ENCODE peak calls at places on chromosomes 1 and 21, in eight cellular contexts. K, Z, V, O, N, R, W and I are unnamed samples.
A peak's percentile ranks its signal among the peaks of the same experiment; 100 is the strongest.

GRCh38 chr1:93446837-93447451 is 974 bp upstream of the FNBP1L start:
- DNase-seq in K (peak; percentile 32), Z (peak; percentile 13), V (peak; percentile 52), O (no peak), N (peak; percentile 39), R (peak; percentile 15), W (no peak), I (no peak)

GRCh38 chr1:202237052-202237451 is 43.5 kb downstream of the LGR6 start:
- DNase-seq in K (peak; percentile 24), Z (peak; percentile 24), V (peak; percentile 34), O (peak; percentile 15), N (no peak), R (peak; percentile 23), W (no peak), I (no peak)

GRCh38 chr1:157000686-157001085 is 44.9 kb downstream of the ARHGEF11 start:
- DNase-seq in K (no peak), Z (no peak), V (no peak), O (peak; percentile 32), N (no peak), R (peak; percentile 10), W (no peak), I (no peak)

GRCh38 chr1:114320586-114320985 is 166.9 kb upstream of the SYT6 start:
- DNase-seq in K (no peak), Z (peak; percentile 90), V (no peak), O (peak; percentile 95), N (no peak), R (peak; percentile 44), W (no peak), I (peak; percentile 80)

GRCh38 chr1:98429851-98430496 is 231.5 kb upstream of the SNX7 start:
- DNase-seq in K (no peak), Z (no peak), V (no peak), O (no peak), N (no peak), R (no peak), W (no peak), I (no peak)

GRCh38 chr1:232389744-232390143 is 240.2 kb downstream of the SIPA1L2 start:
- DNase-seq in K (no peak), Z (no peak), V (no peak), O (no peak), N (no peak), R (no peak), W (no peak), I (no peak)

GRCh38 chr1:17472814-17473213 is 33.3 kb upstream of the RCC2 start:
- DNase-seq in K (no peak), Z (no peak), V (no peak), O (no peak), N (no peak), R (no peak), W (no peak), I (no peak)

GRCh38 chr1:242205622-242206489 is 207.0 kb upstream of the MAP1LC3C start:
- DNase-seq in K (no peak), Z (peak; percentile 94), V (no peak), O (no peak), N (no peak), R (peak; percentile 0), W (no peak), I (no peak)

GRCh38 chr1:151058682-151059341 is 610 bp downstream of the CDC42SE1 start:
- DNase-seq in K (peak; percentile 59), Z (no peak), V (peak; percentile 24), O (peak; percentile 19), N (peak; percentile 48), R (peak; percentile 28), W (no peak), I (no peak)

GRCh38 chr21:46326110-46326703 is 2.3 kb downstream of the PCNT start:
- DNase-seq in K (no peak), Z (no peak), V (no peak), O (no peak), N (no peak), R (no peak), W (no peak), I (no peak)
- H3K4me3 ChIP-seq in K (no peak overlapping the region), Z (no peak overlapping the region), V (no peak overlapping the region), O (no peak overlapping the region), N (no peak overlapping the region), R (no peak overlapping the region), W (no peak overlapping the region), I (no peak overlapping the region)

GRCh38 chr1:11654571-11655262 is at the start of gene FBXO44:
- DNase-seq in K (peak; percentile 67), Z (no peak), V (peak; percentile 49), O (no peak), N (peak; percentile 80), R (no peak), W (peak; percentile 42), I (no peak)

GRCh38 chr1:11652203-11652780 is 1.9 kb downstream of the FBXO2 start:
- DNase-seq in K (no peak), Z (no peak), V (no peak), O (no peak), N (no peak), R (no peak), W (no peak), I (no peak)

GRCh38 chr1:11655263-11656079 is 794 bp downstream of the FBXO44 start:
- DNase-seq in K (no peak), Z (no peak), V (no peak), O (no peak), N (no peak), R (no peak), W (no peak), I (no peak)

GRCh38 chr1:11653101-11653601 is 1.1 kb downstream of the FBXO2 start:
- DNase-seq in K (no peak), Z (no peak), V (no peak), O (peak; percentile 18), N (no peak), R (no peak), W (no peak), I (no peak)

DNA sequence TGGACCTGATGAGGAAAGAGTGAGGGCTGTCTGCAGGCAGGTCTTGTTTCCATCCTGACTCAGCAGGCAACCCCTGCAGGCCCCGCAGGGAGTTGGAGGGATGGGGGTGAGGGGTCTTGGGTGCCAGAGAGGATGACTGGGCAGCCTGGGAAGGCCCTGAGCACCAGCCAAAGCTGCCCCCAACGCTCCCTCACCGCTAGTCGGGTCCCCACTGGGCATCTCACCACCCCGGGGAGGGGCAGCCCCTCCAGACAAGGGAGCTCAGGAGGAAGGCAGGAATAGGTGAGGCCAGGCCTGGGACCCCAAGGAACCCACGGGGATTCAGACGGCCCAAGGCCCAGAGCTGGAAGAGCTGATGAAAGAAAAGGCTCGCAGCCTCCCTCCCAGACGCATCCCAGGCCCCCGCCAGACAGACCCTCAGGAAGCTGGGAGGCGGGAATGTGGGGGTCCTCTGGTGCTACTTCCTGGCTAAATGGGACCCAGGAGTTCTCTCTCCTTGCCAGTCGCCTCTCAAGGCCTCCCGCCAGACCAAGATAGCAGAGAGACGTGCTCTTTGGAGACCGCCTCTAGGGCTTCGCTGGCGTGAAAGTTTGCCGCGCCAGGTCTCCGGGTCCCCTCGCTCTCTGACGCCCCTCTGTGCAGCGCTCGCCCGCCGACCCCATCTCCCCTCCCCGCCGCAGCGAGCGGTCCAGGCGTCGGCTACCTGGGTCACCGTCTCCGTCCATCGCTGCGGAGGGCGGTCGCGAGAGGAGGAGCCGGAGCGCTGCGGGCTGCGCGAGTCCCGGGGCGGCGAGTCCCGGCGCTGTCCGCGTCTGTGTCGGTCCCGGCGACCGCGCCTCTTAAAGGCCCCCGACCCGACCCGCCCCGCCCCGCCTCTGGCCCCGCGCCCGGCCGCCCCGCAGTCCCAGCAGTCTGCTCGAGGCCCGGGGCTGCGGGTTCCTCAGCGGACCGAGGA is at the start of gene FBXO2:
- DNase-seq in K (no peak), Z (no peak), V (peak; percentile 53), O (no peak), N (peak; percentile 58), R (no peak), W (no peak), I (no peak)
- TF ChIP-seq CTCF in K (no peak), Z (no peak), V (no peak), O (no peak), N (no peak), R (no peak), W (no peak), I (no peak)

DNA sequence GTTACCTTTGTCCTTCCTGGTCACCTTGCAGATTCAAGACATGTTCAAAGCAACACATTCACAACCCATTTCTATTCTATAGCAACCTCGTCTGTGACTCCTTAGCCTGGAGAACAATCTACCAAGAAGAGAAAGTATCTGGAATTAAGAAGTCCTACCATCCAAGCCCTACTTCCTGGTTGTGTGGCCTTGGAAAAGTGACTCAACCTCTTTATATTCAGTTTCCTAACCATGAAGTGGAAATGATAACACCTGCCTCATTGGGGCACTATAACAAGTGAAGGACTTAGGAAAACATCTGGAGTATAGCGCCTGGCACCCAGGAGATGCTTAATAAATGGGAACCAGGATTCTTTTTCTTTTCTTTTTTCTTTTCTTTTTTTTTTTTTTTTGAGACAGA is 36.5 kb upstream of the SRRM1 start:
- DNase-seq in K (no peak), Z (no peak), V (no peak), O (no peak), N (no peak), R (no peak), W (no peak), I (no peak)
- H3K4me3 ChIP-seq in K (no peak overlapping the region), Z (no peak overlapping the region), V (no peak overlapping the region), O (no peak overlapping the region), N (no peak overlapping the region), R (no peak overlapping the region), W (no peak overlapping the region), I (no peak overlapping the region)

GRCh38 chr1:153921803-153922075 is 1.0 kb downstream of the GATAD2B start:
- DNase-seq in K (no peak), Z (no peak), V (peak; percentile 33), O (no peak), N (no peak), R (no peak), W (no peak), I (no peak)

GRCh38 chr1:153921080-153921802 is 1.5 kb downstream of the GATAD2B start:
- DNase-seq in K (no peak), Z (no peak), V (no peak), O (no peak), N (no peak), R (no peak), W (no peak), I (no peak)

GRCh38 chr1:153922838-153923652 is at the start of gene GATAD2B:
- DNase-seq in K (peak; percentile 99), Z (peak; percentile 100), V (peak; percentile 100), O (peak; percentile 100), N (peak; percentile 100), R (peak; percentile 100), W (peak; percentile 98), I (peak; percentile 100)

GRCh38 chr1:153919879-153920852 is 2.6 kb downstream of the GATAD2B start:
- DNase-seq in K (no peak), Z (peak; percentile 53), V (no peak), O (peak; percentile 42), N (no peak), R (peak; percentile 42), W (no peak), I (no peak)

DNA sequence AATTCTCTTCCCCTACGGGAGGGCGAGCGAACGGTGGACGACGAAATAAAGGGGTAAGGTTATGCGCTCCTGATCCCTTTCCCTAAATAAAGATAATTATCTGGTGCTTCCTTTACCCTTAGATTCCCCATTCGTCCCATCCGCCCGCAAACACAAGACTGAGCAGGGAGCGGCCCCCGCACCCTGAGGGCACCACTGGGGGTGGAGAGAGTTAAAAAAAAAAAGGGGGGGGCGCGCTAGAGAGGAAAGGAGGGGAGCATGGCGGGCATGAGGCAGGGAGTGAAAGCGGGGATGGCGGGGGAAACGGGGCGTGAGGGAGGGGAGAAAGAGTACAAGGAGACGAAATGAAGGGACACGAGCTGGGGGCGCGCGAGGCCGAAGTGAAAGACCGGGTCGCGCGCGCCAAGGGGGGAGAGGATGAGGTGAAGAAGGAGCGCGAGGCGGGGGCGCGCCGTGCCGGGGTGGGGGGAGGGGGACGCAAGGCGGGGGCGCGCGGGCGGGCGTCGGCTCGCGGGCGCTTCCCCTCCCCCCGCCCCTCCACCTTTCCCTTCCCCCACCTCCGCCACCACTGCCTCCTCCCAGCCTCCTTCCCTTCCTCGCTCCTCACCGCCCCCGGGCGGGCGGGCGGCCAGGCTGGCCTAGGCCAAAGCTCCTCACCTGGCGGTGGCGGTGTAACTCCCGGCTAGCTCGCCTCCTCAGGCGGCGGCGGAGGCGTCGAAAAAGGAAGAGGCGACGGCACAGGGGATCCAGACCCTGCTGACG is 515 bp downstream of the GATAD2B start:
- DNase-seq in K (no peak), Z (peak; percentile 37), V (peak; percentile 66), O (no peak), N (peak; percentile 44), R (no peak), W (peak; percentile 43), I (no peak)
- TF ChIP-seq CTCF in K (no peak), Z (no peak), V (no peak), O (no peak), N (no peak), R (no peak), W (no peak), I (no peak)